ENCODE peak calls at places on chromosomes 12 and 14, in six cellular contexts. O is pancreas, F is SHP77, Y is COR-L47, M is glomerular endothelial cell, Q is NCI-H1105. P is an unnamed sample.

GRCh38 chr12:108112815-108113556 is 16.1 kb upstream of the WSCD2 start:
- DNase-seq in O (no peak), F (no peak), Y (no peak), M (no peak), Q (no peak), P (no peak)

GRCh38 chr12:67663121-67663520 is 14.6 kb downstream of the DYRK2 start:
- DNase-seq in O (no peak), F (no peak), Y (no peak), M (no peak), Q (no peak), P (no peak)

GRCh38 chr12:3256103-3256551 is 178.9 kb downstream of the TSPAN9 start:
- DNase-seq in O (peak), F (no peak), Y (no peak), M (no peak), Q (no peak), P (no peak)

GRCh38 chr14:85625925-85626585 is 96.1 kb downstream of the FLRT2 start:
- DNase-seq in O (no peak), F (no peak), Y (no peak), M (no peak), Q (no peak), P (no peak)

GRCh38 chr12:26614217-26614616 is 218.8 kb downstream of the ITPR2 start:
- DNase-seq in O (no peak), F (peak), Y (peak), M (no peak), Q (no peak), P (peak)

GRCh38 chr12:117486840-117487659 is 125.6 kb upstream of the NOS1 start:
- DNase-seq in O (no peak), F (no peak), Y (no peak), M (no peak), Q (no peak), P (no peak)

GRCh38 chr14:70585221-70585620 is 15.2 kb downstream of the MED6 start:
- DNase-seq in O (no peak), F (no peak), Y (no peak), M (no peak), Q (no peak), P (no peak)

GRCh38 chr12:120640840-120641833 is 711 bp downstream of the CABP1 start:
- DNase-seq in O (peak), F (no peak), Y (no peak), M (no peak), Q (peak), P (peak)

GRCh38 chr14:74638066-74638465 is 26.0 kb upstream of the LTBP2 start:
- DNase-seq in O (no peak), F (no peak), Y (no peak), M (no peak), Q (no peak), P (no peak)

GRCh38 chr12:67720383-67720856 is 71.9 kb downstream of the DYRK2 start:
- DNase-seq in O (no peak), F (no peak), Y (no peak), M (no peak), Q (no peak), P (no peak)

GRCh38 chr12:48175613-48176416 is 7.6 kb upstream of the CCDC184 start:
- DNase-seq in O (no peak), F (no peak), Y (no peak), M (no peak), Q (no peak), P (no peak)

GRCh38 chr14:24274101-24274543 is 2.7 kb upstream of the RABGGTA start:
- DNase-seq in O (peak), F (no peak), Y (no peak), M (no peak), Q (no peak), P (peak)

GRCh38 chr14:100384819-100385813 is 62.0 kb downstream of the SLC25A47 start:
- DNase-seq in O (no peak), F (peak), Y (peak), M (no peak), Q (peak), P (no peak)

GRCh38 chr14:98137626-98138025 is 1134.4 kb downstream of the BCL11B start:
- DNase-seq in O (no peak), F (no peak), Y (peak), M (no peak), Q (peak), P (no peak)

GRCh38 chr12:51592034-51592705 is 1.1 kb downstream of the SCN8A start:
- DNase-seq in O (no peak), F (no peak), Y (no peak), M (no peak), Q (no peak), P (no peak)

GRCh38 chr12:6612247-6612646 is 5.1 kb upstream of the CHD4 start:
- DNase-seq in O (no peak), F (peak), Y (no peak), M (no peak), Q (no peak), P (no peak)

GRCh38 chr12:60393093-60393492 is 797.3 kb downstream of the SLC16A7 start:
- DNase-seq in O (no peak), F (no peak), Y (no peak), M (no peak), Q (no peak), P (no peak)